ENCODE peak calls at places on chromosomes 6 and 20, in five cellular contexts. One of them, this sample, is unnamed.

GRCh38 chr20:51335329-51335841 is 207.1 kb downstream of the NFATC2 start:
- DNase-seq in B cell: no peak
- DNase-seq in CD8-positive, alpha-beta T cell: no peak
- DNase-seq in HepG2: no peak
- DNase-seq in K562: no peak
- DNase-seq in this sample: peak

GRCh38 chr20:48238781-48239180 is 453.5 kb upstream of the SULF2 start:
- DNase-seq in B cell: no peak
- DNase-seq in HepG2: no peak
- DNase-seq in CD8-positive, alpha-beta T cell: no peak
- DNase-seq in K562: no peak
- DNase-seq in this sample: no peak

GRCh38 chr20:4656491-4656890 is 65.2 kb upstream of the PRND start:
- DNase-seq in K562: no peak
- DNase-seq in CD8-positive, alpha-beta T cell: no peak
- DNase-seq in HepG2: no peak
- DNase-seq in B cell: no peak
- DNase-seq in this sample: no peak

GRCh38 chr20:59222982-59223610 is 59.5 kb downstream of the ZNF831 start:
- DNase-seq in B cell: no peak
- DNase-seq in HepG2: no peak
- DNase-seq in CD8-positive, alpha-beta T cell: no peak
- DNase-seq in K562: no peak
- DNase-seq in this sample: no peak

GRCh38 chr6:170039156-170040114 is 251.4 kb downstream of the DLL1 start:
- DNase-seq in B cell: no peak
- DNase-seq in HepG2: no peak
- DNase-seq in CD8-positive, alpha-beta T cell: no peak
- DNase-seq in K562: no peak
- DNase-seq in this sample: no peak

GRCh38 chr6:167760979-167761793 is 65.5 kb upstream of the AFDN start:
- DNase-seq in K562: no peak
- DNase-seq in HepG2: peak
- DNase-seq in B cell: no peak
- DNase-seq in CD8-positive, alpha-beta T cell: no peak
- DNase-seq in this sample: peak

GRCh38 chr20:34024733-34025351 is 31.1 kb downstream of the RALY start:
- DNase-seq in B cell: no peak
- DNase-seq in K562: no peak
- DNase-seq in CD8-positive, alpha-beta T cell: no peak
- DNase-seq in HepG2: peak
- DNase-seq in this sample: no peak

GRCh38 chr6:155327326-155328073 is 13.2 kb upstream of the TFB1M start:
- DNase-seq in B cell: peak
- DNase-seq in HepG2: peak
- DNase-seq in CD8-positive, alpha-beta T cell: peak
- DNase-seq in K562: peak
- DNase-seq in this sample: peak

GRCh38 chr6:165831812-165832470 is 168.9 kb upstream of the PDE10A start:
- DNase-seq in HepG2: no peak
- DNase-seq in CD8-positive, alpha-beta T cell: no peak
- DNase-seq in K562: no peak
- DNase-seq in B cell: no peak
- DNase-seq in this sample: no peak

GRCh38 chr20:4014031-4014474 is 1.3 kb downstream of the RNF24 start:
- DNase-seq in HepG2: peak
- DNase-seq in B cell: peak
- DNase-seq in K562: peak
- DNase-seq in CD8-positive, alpha-beta T cell: peak
- DNase-seq in this sample: peak

GRCh38 chr6:149225946-149226345 is 91.6 kb upstream of the TAB2 start:
- DNase-seq in K562: no peak
- DNase-seq in HepG2: no peak
- DNase-seq in CD8-positive, alpha-beta T cell: no peak
- DNase-seq in B cell: no peak
- DNase-seq in this sample: no peak

GRCh38 chr6:101730954-101731353 is 337.4 kb downstream of the GRIK2 start:
- DNase-seq in K562: no peak
- DNase-seq in B cell: no peak
- DNase-seq in HepG2: no peak
- DNase-seq in CD8-positive, alpha-beta T cell: no peak
- DNase-seq in this sample: no peak

GRCh38 chr6:84356907-84357306 is 129.5 kb upstream of the CEP162 start:
- DNase-seq in B cell: no peak
- DNase-seq in HepG2: no peak
- DNase-seq in K562: no peak
- DNase-seq in CD8-positive, alpha-beta T cell: no peak
- DNase-seq in this sample: no peak

GRCh38 chr6:29792123-29793035 is 35.2 kb upstream of the HLA-G start:
- DNase-seq in CD8-positive, alpha-beta T cell: peak
- DNase-seq in K562: peak
- DNase-seq in B cell: peak
- DNase-seq in HepG2: no peak
- DNase-seq in this sample: no peak

GRCh38 chr20:32823078-32823477 is 3.3 kb downstream of the MAPRE1 start:
- DNase-seq in HepG2: peak
- DNase-seq in K562: no peak
- DNase-seq in CD8-positive, alpha-beta T cell: no peak
- DNase-seq in B cell: no peak
- DNase-seq in this sample: peak
- TF ChIP-seq CTCF in HepG2: peak
- TF ChIP-seq CTCF in K562: no peak
- TF ChIP-seq CTCF in CD8-positive, alpha-beta T cell: no peak
- TF ChIP-seq CTCF in B cell: no peak
- TF ChIP-seq CTCF in this sample: peak

DNA sequence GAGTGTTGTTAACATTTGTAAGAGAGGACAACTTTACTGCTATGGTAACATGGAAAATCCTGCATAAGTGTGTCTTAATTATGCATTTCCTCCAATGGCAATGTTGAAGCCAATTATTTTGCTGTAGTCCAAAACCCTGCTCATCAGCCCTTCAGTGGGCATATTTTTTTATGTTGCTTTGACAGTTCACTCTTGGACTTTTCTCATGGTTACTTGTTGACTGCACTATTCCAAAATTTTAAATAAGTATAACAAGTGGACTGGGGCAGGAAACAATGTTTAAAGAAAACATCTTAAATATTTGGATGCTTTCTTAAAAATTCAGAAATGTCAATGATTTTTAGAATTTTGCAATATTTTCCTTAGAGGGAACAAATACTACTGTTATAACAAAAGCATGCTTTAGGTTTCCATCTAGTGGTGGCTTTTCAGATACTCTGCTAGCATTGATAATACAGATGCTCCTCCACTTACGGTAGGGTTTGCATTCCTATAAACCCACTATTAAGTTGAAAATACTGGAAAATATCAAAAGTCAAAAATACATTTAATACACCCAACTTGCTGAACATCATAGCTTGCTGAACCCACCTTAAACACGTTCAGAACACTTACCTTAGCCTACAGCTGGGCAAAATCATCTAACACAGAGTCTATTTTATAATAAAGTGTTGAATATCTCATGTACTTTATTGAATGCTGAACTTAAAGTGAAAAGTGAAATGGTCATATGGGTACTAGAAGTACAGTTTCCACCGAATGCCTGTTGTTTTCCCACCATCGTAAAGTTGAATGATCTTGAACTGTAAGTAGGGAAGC is 86.4 kb downstream of the ADGRG6 start:
- DNase-seq in CD8-positive, alpha-beta T cell: no peak
- DNase-seq in K562: peak
- DNase-seq in B cell: no peak
- DNase-seq in HepG2: peak
- DNase-seq in this sample: peak
- TF ChIP-seq CTCF in CD8-positive, alpha-beta T cell: peak
- TF ChIP-seq CTCF in K562: peak
- TF ChIP-seq CTCF in B cell: peak
- TF ChIP-seq CTCF in HepG2: peak
- TF ChIP-seq CTCF in this sample: peak

DNA sequence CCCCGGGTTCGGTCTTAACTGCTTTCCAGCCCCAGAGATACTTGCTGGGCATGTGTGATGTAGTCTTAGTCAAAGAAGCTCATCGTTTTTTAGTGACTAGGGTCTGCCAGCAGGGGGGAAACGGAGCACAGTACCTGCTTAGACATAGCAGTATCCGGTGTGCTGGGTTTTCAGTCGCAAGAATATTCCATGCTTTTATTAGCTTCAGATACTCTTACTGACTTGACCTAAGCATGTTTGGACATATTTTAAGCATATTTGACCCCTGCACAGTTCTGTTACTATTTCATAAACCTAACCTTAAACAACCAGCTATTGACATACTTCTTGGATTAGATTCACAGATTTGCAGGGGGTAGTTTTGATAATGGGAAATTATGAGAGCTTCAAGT is 3.0 kb downstream of the E2F3 start:
- DNase-seq in B cell: peak
- DNase-seq in HepG2: peak
- DNase-seq in CD8-positive, alpha-beta T cell: peak
- DNase-seq in K562: peak
- DNase-seq in this sample: peak
- TF ChIP-seq CTCF in B cell: peak
- TF ChIP-seq CTCF in HepG2: peak
- TF ChIP-seq CTCF in CD8-positive, alpha-beta T cell: peak
- TF ChIP-seq CTCF in K562: peak
- TF ChIP-seq CTCF in this sample: peak

GRCh38 chr20:56949318-56949717 is 317.1 kb downstream of the BMP7 start:
- DNase-seq in CD8-positive, alpha-beta T cell: no peak
- DNase-seq in B cell: no peak
- DNase-seq in K562: peak
- DNase-seq in HepG2: no peak
- DNase-seq in this sample: no peak
- TF ChIP-seq CTCF in CD8-positive, alpha-beta T cell: no peak
- TF ChIP-seq CTCF in B cell: no peak
- TF ChIP-seq CTCF in K562: no peak
- TF ChIP-seq CTCF in HepG2: no peak
- TF ChIP-seq CTCF in this sample: no peak

GRCh38 chr6:68709091-68709490 is 74.0 kb downstream of the ADGRB3 start:
- DNase-seq in HepG2: no peak
- DNase-seq in K562: no peak
- DNase-seq in B cell: no peak
- DNase-seq in CD8-positive, alpha-beta T cell: no peak
- DNase-seq in this sample: no peak
- TF ChIP-seq CTCF in HepG2: no peak
- TF ChIP-seq CTCF in K562: no peak
- TF ChIP-seq CTCF in B cell: no peak
- TF ChIP-seq CTCF in CD8-positive, alpha-beta T cell: no peak
- TF ChIP-seq CTCF in this sample: no peak

GRCh38 chr20:63172726-63173125 is 43.2 kb downstream of the YTHDF1 start:
- DNase-seq in B cell: no peak
- DNase-seq in K562: peak
- DNase-seq in CD8-positive, alpha-beta T cell: no peak
- DNase-seq in HepG2: peak
- DNase-seq in this sample: no peak
- TF ChIP-seq CTCF in B cell: no peak
- TF ChIP-seq CTCF in K562: peak
- TF ChIP-seq CTCF in CD8-positive, alpha-beta T cell: no peak
- TF ChIP-seq CTCF in HepG2: peak
- TF ChIP-seq CTCF in this sample: peak

GRCh38 chr6:108942556-108943492 is 94.6 kb downstream of the ARMC2 start:
- DNase-seq in CD8-positive, alpha-beta T cell: peak
- DNase-seq in B cell: no peak
- DNase-seq in HepG2: no peak
- DNase-seq in K562: no peak
- DNase-seq in this sample: no peak

GRCh38 chr6:108945686-108946158 is 97.5 kb downstream of the ARMC2 start:
- DNase-seq in K562: no peak
- DNase-seq in CD8-positive, alpha-beta T cell: no peak
- DNase-seq in B cell: no peak
- DNase-seq in HepG2: no peak
- DNase-seq in this sample: peak

GRCh38 chr6:108941867-108942266 is 93.6 kb downstream of the ARMC2 start:
- DNase-seq in CD8-positive, alpha-beta T cell: no peak
- DNase-seq in HepG2: no peak
- DNase-seq in K562: no peak
- DNase-seq in B cell: no peak
- DNase-seq in this sample: no peak

GRCh38 chr6:108944707-108945685 is 96.8 kb downstream of the ARMC2 start:
- DNase-seq in CD8-positive, alpha-beta T cell: no peak
- DNase-seq in B cell: no peak
- DNase-seq in HepG2: no peak
- DNase-seq in K562: no peak
- DNase-seq in this sample: peak

DNA sequence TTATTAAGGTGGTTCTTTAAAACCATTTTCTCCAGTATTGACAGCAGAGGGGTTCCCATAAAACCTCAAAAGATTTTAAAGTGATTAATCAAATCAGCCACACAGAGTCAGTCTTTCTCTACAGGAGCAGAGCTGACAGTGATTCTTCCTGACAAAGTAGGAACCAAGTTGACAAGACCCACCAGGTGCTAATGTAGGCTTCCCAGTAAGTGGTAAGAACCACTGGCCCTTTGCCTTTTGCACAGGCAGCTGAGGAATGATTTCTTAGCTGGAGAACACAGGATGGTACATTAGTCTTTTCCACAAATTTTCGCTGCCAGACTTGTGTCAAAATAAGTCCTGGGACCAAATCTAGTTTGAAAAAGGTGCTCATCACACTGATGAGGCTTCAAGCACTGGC is 95.8 kb downstream of the ARMC2 start:
- DNase-seq in K562: no peak
- DNase-seq in B cell: no peak
- DNase-seq in HepG2: no peak
- DNase-seq in CD8-positive, alpha-beta T cell: no peak
- DNase-seq in this sample: peak
- TF ChIP-seq CTCF in K562: no peak
- TF ChIP-seq CTCF in B cell: no peak
- TF ChIP-seq CTCF in HepG2: no peak
- TF ChIP-seq CTCF in CD8-positive, alpha-beta T cell: no peak
- TF ChIP-seq CTCF in this sample: no peak

GRCh38 chr6:34791842-34792604 is at the start of gene BLTP3A:
- DNase-seq in K562: peak
- DNase-seq in HepG2: peak
- DNase-seq in B cell: peak
- DNase-seq in CD8-positive, alpha-beta T cell: peak
- DNase-seq in this sample: no peak
- TF ChIP-seq CTCF in K562: no peak
- TF ChIP-seq CTCF in HepG2: no peak
- TF ChIP-seq CTCF in B cell: no peak
- TF ChIP-seq CTCF in CD8-positive, alpha-beta T cell: no peak
- TF ChIP-seq CTCF in this sample: no peak

GRCh38 chr6:16339263-16339587 is 100.8 kb downstream of the GMPR start:
- DNase-seq in CD8-positive, alpha-beta T cell: no peak
- DNase-seq in HepG2: no peak
- DNase-seq in B cell: no peak
- DNase-seq in K562: no peak
- DNase-seq in this sample: no peak
- TF ChIP-seq CTCF in CD8-positive, alpha-beta T cell: no peak
- TF ChIP-seq CTCF in HepG2: no peak
- TF ChIP-seq CTCF in B cell: no peak
- TF ChIP-seq CTCF in K562: no peak
- TF ChIP-seq CTCF in this sample: no peak